ENCODE peak calls at places on chromosomes 4 and X, in four cellular contexts. W is lower lobe of right lung, R is dorsolateral prefrontal cortex, D is cardiac muscle cell. P is an unnamed sample.

GRCh38 chr4:130124066-130124465 is 1028.1 kb downstream of the C4orf33 start:
- DNase-seq in W (no peak), D (no peak), R (no peak), P (no peak)

GRCh38 chr4:73698217-73698616 is 42.2 kb upstream of the CXCL8 start:
- DNase-seq in R (no peak), D (no peak), W (no peak), P (no peak)

GRCh38 chr4:24683116-24683515 is 98.8 kb upstream of the DHX15 start:
- DNase-seq in R (no peak), W (no peak), D (no peak), P (no peak)

GRCh38 chr4:54842226-54843055 is 184.7 kb downstream of the KIT start:
- DNase-seq in D (no peak), R (no peak), W (no peak), P (no peak)

GRCh38 chr4:42371306-42372063 is 25.8 kb upstream of the SHISA3 start:
- DNase-seq in W (no peak), R (no peak), D (peak), P (no peak)

GRCh38 chrX:153685751-153686676 is 1.7 kb upstream of the SLC6A8 start:
- DNase-seq in W (no peak), D (no peak), R (peak), P (no peak)

GRCh38 chr4:6893449-6894085 is 16.1 kb upstream of the TBC1D14 start:
- DNase-seq in R (no peak), D (no peak), W (no peak), P (no peak)

GRCh38 chr4:112840061-112840460 is 203.1 kb downstream of the LARP7 start:
- DNase-seq in W (no peak), R (no peak), D (no peak), P (no peak)

GRCh38 chr4:134126161-134126560 is 75.4 kb downstream of the PABPC4L start:
- DNase-seq in D (no peak), W (no peak), R (no peak), P (no peak)

GRCh38 chr4:108774809-108775530 is 12.1 kb upstream of the ETNPPL start:
- DNase-seq in D (no peak), R (no peak), W (peak), P (no peak)
- TF ChIP-seq CTCF in D (no peak), R (no peak), W (no peak), P (no peak)

DNA sequence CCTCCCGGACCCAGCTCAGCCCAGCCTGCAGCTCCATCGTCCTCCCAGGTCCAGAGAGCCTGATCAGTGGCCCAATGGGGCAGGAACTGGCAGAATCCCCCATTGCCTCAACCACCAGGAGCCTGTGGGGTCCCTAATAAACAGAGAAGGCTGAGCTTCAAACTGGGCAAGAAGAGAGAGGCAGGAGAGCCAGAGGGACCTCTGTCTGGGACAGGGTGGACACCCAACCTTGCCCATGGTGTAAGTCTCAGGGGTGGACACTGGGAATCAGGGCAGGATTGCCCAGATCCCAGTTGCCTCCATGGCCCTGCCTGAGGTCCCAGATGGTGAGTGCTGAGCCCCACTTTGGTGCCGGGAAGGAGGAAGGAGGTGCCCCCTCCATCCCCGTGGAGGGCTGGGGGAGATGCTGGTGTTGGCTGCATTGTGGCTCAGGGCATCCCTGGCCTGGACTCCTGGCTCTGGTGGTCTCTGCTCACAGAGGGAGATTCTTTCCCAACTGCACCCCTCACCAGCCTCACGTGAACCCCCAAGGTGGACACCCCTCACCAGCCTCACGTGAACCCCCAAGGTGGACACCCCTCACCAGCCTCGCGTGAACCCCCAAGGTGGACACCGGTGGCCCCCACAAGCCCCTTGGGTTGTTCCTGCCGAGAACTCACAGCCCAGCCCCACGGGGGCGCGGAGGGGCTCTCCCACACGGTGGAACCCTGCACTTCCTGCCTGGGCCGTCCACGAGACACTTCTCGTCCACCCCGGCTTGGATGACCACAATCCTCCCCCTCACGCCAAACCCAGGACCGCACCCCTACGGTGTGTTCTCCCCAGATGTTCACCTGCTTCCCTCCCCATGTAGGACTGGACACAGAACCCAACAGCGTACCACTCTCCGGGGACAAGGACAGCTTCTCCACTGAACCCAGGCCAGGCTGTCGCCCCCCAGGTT is 5.4 kb downstream of the CPLX1 start:
- DNase-seq in W (no peak), D (no peak), R (no peak), P (no peak)
- TF ChIP-seq CTCF in W (no peak), D (no peak), R (no peak), P (no peak)

DNA sequence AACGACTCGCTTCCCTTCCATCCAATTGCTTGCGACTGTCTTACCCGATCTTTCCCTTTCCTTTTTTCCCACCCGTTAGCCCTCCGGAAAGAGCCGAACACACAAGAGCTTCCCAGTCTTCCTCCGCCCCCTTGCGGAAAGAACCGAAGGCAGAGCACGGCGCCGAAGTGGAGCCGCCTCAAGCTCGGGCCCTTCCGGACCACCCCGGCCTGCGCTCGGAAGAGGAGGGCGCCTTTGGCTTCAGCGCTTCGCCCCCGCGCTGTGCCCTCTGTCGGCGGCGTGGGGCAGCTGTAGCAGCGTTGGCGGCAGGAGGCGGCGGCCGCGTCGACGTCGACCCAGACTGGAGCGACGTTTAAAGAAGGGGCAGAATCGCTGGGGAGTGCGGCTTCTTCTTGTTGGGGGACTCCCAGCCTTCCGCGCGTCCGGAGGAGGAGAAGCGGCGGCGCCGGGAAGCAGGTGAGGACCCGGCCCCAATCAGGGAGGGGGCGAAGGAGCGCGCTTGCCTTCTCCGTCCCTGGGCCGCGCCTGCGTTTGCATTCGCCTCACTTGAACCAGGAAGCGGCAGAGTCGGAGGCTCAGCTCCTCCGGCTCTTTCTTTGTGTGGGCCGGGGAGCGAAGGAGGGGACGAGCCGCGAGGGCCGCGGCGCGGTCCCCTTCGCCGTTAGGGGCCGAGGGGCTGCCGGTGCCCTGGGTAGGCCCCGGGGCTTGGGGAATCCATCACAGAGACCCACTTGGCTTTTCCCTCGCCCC is at the start of gene ZBTB33:
- DNase-seq in R (peak), D (peak), W (peak), P (peak)
- TF ChIP-seq CTCF in R (peak), D (peak), W (peak), P (peak)

GRCh38 chr4:162535121-162535520 is 371.3 kb upstream of the FSTL5 start:
- DNase-seq in W (no peak), R (no peak), D (no peak), P (no peak)
- TF ChIP-seq CTCF in W (no peak), R (no peak), D (no peak), P (peak)

P was measured in type B pancreatic cell.